ENCODE peak calls at places on chromosomes 12 and 14, in four cellular contexts. One of them, this sample, is unnamed. For H3K4me1, the result is how much of the 10 kb centered on the place peaks cover.

GRCh38 chr14:106062502-106063272 is 536.3 kb downstream of the TMEM121 start:
- DNase-seq in right cardiac atrium: no peak
- DNase-seq in GM23338: no peak
- DNase-seq in HCT116: no peak
- DNase-seq in this sample: no peak

GRCh38 chr12:131688845-131689154 is 22.1 kb upstream of the SFSWAP start:
- DNase-seq in right cardiac atrium: no peak
- DNase-seq in GM23338: no peak
- DNase-seq in HCT116: no peak
- DNase-seq in this sample: no peak

GRCh38 chr12:117046861-117047530 is 52.2 kb downstream of the TESC start:
- DNase-seq in right cardiac atrium: no peak
- DNase-seq in GM23338: no peak
- DNase-seq in HCT116: no peak
- DNase-seq in this sample: no peak

GRCh38 chr12:71587012-71587411 is 76.6 kb downstream of the ZFC3H1 start:
- DNase-seq in right cardiac atrium: no peak
- DNase-seq in GM23338: no peak
- DNase-seq in HCT116: no peak
- DNase-seq in this sample: no peak

GRCh38 chr14:64953661-64954060 is 11.1 kb upstream of the GPX2 start:
- DNase-seq in right cardiac atrium: no peak
- DNase-seq in GM23338: no peak
- DNase-seq in HCT116: no peak
- DNase-seq in this sample: no peak

GRCh38 chr12:97923546-97923945 is 460.9 kb downstream of the RMST start:
- DNase-seq in right cardiac atrium: no peak
- DNase-seq in GM23338: no peak
- DNase-seq in HCT116: no peak
- DNase-seq in this sample: no peak

GRCh38 chr12:78088391-78088832 is 257.7 kb downstream of the NAV3 start:
- DNase-seq in right cardiac atrium: no peak
- DNase-seq in GM23338: no peak
- DNase-seq in HCT116: no peak
- DNase-seq in this sample: no peak

GRCh38 chr12:93851245-93851665 is 174.1 kb downstream of the CRADD start:
- DNase-seq in right cardiac atrium: no peak
- DNase-seq in GM23338: no peak
- DNase-seq in HCT116: no peak
- DNase-seq in this sample: no peak

GRCh38 chr12:110349521-110350151 is 53.9 kb downstream of the ANAPC7 start:
- DNase-seq in right cardiac atrium: no peak
- DNase-seq in GM23338: no peak
- DNase-seq in HCT116: no peak
- DNase-seq in this sample: no peak

GRCh38 chr12:89461190-89461589 is 63.4 kb downstream of the GALNT4 start:
- DNase-seq in right cardiac atrium: no peak
- DNase-seq in GM23338: no peak
- DNase-seq in HCT116: no peak
- DNase-seq in this sample: no peak

GRCh38 chr14:99715266-99716000 is 31.3 kb downstream of the CYP46A1 start:
- DNase-seq in right cardiac atrium: no peak
- DNase-seq in GM23338: no peak
- DNase-seq in HCT116: no peak
- DNase-seq in this sample: no peak

GRCh38 chr14:35400707-35401421 is 3.7 kb downstream of the NFKBIA start:
- DNase-seq in right cardiac atrium: no peak
- DNase-seq in GM23338: no peak
- DNase-seq in HCT116: no peak
- DNase-seq in this sample: no peak

GRCh38 chr12:79689477-79690155 is 1.1 kb downstream of the PAWR start:
- DNase-seq in right cardiac atrium: peak
- DNase-seq in GM23338: peak
- DNase-seq in HCT116: no peak
- DNase-seq in this sample: peak

GRCh38 chr14:104093366-104094055 is 8.0 kb downstream of the ASPG start:
- DNase-seq in right cardiac atrium: peak
- DNase-seq in GM23338: no peak
- DNase-seq in HCT116: no peak
- DNase-seq in this sample: peak

GRCh38 chr14:78567343-78567742 is 397.2 kb downstream of the NRXN3 start:
- DNase-seq in right cardiac atrium: no peak
- DNase-seq in GM23338: no peak
- DNase-seq in HCT116: no peak
- DNase-seq in this sample: no peak

GRCh38 chr14:27366596-27366995 is 768.8 kb upstream of the NOVA1 start:
- DNase-seq in right cardiac atrium: no peak
- DNase-seq in GM23338: no peak
- DNase-seq in HCT116: no peak
- DNase-seq in this sample: no peak

GRCh38 chr14:71143391-71144290 is 236.4 kb downstream of the PCNX1 start:
- DNase-seq in right cardiac atrium: no peak
- DNase-seq in GM23338: no peak
- DNase-seq in HCT116: no peak
- DNase-seq in this sample: no peak

GRCh38 chr12:54680374-54680773 is 32.2 kb upstream of the DCD start:
- DNase-seq in right cardiac atrium: no peak
- DNase-seq in GM23338: peak
- DNase-seq in HCT116: peak
- DNase-seq in this sample: no peak

GRCh38 chr12:125187780-125188741 is 122.8 kb downstream of the AACS start:
- DNase-seq in right cardiac atrium: no peak
- DNase-seq in GM23338: peak
- DNase-seq in HCT116: no peak
- DNase-seq in this sample: no peak

GRCh38 chr12:132257955-132258490 is 71.4 kb downstream of the GALNT9 start:
- DNase-seq in right cardiac atrium: peak
- DNase-seq in GM23338: no peak
- DNase-seq in HCT116: no peak
- DNase-seq in this sample: no peak

GRCh38 chr12:31874961-31875608 is 84.1 kb upstream of the RESF1 start:
- DNase-seq in right cardiac atrium: peak
- DNase-seq in GM23338: peak
- DNase-seq in HCT116: no peak
- DNase-seq in this sample: peak

GRCh38 chr14:91330846-91331245 is 86.3 kb upstream of the GPR68 start:
- DNase-seq in right cardiac atrium: no peak
- DNase-seq in GM23338: no peak
- DNase-seq in HCT116: no peak
- DNase-seq in this sample: no peak
- H3K4me1 ChIP-seq in right cardiac atrium: under half
- H3K4me1 ChIP-seq in GM23338: under half
- H3K4me1 ChIP-seq in HCT116: under half
- H3K4me1 ChIP-seq in this sample: half or more

DNA sequence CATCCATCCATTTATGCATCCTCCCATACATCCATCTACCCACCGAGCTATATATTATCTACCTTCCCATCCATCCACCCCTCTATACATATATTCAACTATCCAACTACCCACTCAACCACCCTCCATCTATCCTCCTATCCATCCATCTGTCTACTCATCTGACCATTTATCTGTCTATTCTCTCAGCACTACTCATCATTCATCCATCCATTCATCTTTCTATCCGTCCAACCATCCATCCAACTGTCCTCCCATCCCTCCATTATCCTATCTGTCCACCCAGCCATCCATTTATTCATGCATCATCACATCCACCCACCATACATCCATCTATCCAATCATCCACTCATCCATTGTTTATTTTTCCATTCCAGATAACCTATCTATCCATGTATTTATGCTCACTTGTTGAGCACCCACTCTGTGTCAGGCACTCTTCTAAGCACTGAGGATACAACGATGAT is 11.5 kb downstream of the ASB2 start:
- DNase-seq in right cardiac atrium: no peak
- DNase-seq in GM23338: no peak
- DNase-seq in HCT116: no peak
- DNase-seq in this sample: no peak
- H3K4me1 ChIP-seq in right cardiac atrium: under half
- H3K4me1 ChIP-seq in GM23338: under half
- H3K4me1 ChIP-seq in HCT116: under half
- H3K4me1 ChIP-seq in this sample: half or more

GRCh38 chr12:92556622-92557421 is 146.0 kb upstream of the PLEKHG7 start:
- DNase-seq in right cardiac atrium: no peak
- DNase-seq in GM23338: no peak
- DNase-seq in HCT116: no peak
- DNase-seq in this sample: no peak
- H3K4me1 ChIP-seq in right cardiac atrium: under half
- H3K4me1 ChIP-seq in GM23338: under half
- H3K4me1 ChIP-seq in HCT116: under half
- H3K4me1 ChIP-seq in this sample: under half

GRCh38 chr12:104334581-104334980 is 31.0 kb downstream of the EID3 start:
- DNase-seq in right cardiac atrium: peak
- DNase-seq in GM23338: no peak
- DNase-seq in HCT116: no peak
- DNase-seq in this sample: no peak
- H3K4me1 ChIP-seq in right cardiac atrium: under half
- H3K4me1 ChIP-seq in GM23338: under half
- H3K4me1 ChIP-seq in HCT116: under half
- H3K4me1 ChIP-seq in this sample: under half